ENCODE peak calls at places on chromosomes 3 and 15, in six cellular contexts. P is NCI-H524, U is WERI-Rb-1, S is GM23338, V is AG08396, H is GM20000. A is an unnamed sample.

GRCh38 chr3:50297384-50297775 is 1.8 kb downstream of the HYAL3 start:
- DNase-seq in S (no peak), H (no peak), U (no peak), P (no peak), V (no peak), A (no peak)

GRCh38 chr15:67915374-67916050 is 75.7 kb upstream of the RNU6-1 start:
- DNase-seq in P (no peak), H (no peak), V (no peak), U (no peak), S (peak; percentile 56), A (peak; percentile 31)

GRCh38 chr15:91881551-91882297 is 28.2 kb downstream of the SLCO3A1 start:
- DNase-seq in V (no peak), P (peak; percentile 60), U (no peak), S (peak; percentile 64), H (no peak), A (peak; percentile 23)

GRCh38 chr3:193508108-193508507 is 46.6 kb downstream of the ATP13A4 start:
- DNase-seq in P (no peak), S (no peak), H (no peak), U (no peak), V (no peak), A (no peak)

GRCh38 chr15:29570121-29570930 is 251.9 kb downstream of the TJP1 start:
- DNase-seq in U (peak; percentile 14), V (peak; percentile 29), H (peak; percentile 33), P (peak; percentile 9), S (peak; percentile 60), A (no peak)

GRCh38 chr3:12946661-12947316 is 105.4 kb upstream of the RPL32 start:
- DNase-seq in P (no peak), V (no peak), U (no peak), S (no peak), H (no peak), A (no peak)

GRCh38 chr3:47985376-47985775 is 30.8 kb downstream of the MAP4 start:
- DNase-seq in H (no peak), S (no peak), V (no peak), U (no peak), P (no peak), A (no peak)

GRCh38 chr3:59185586-59186381 is 136.0 kb upstream of the CFAP20DC start:
- DNase-seq in H (no peak), U (no peak), V (peak; percentile 22), P (no peak), S (peak; percentile 51), A (no peak)

GRCh38 chr3:197792019-197792647 is 1.1 kb downstream of the LRCH3 start:
- DNase-seq in S (no peak), U (no peak), V (no peak), P (no peak), H (no peak), A (no peak)

GRCh38 chr3:164897335-164897734 is 181.0 kb downstream of the SI start:
- DNase-seq in P (no peak), H (no peak), S (no peak), V (no peak), U (no peak), A (peak; percentile 25)

GRCh38 chr3:195224156-195224979 is 46.6 kb downstream of the XXYLT1 start:
- DNase-seq in U (no peak), P (no peak), S (peak; percentile 30), H (no peak), V (no peak), A (no peak)

GRCh38 chr15:66815322-66815721 is 113.3 kb downstream of the SMAD6 start:
- DNase-seq in S (no peak), V (peak; percentile 65), U (no peak), H (no peak), P (no peak), A (no peak)

GRCh38 chr15:37078000-37078399 is 22.3 kb downstream of the MEIS2 start:
- DNase-seq in V (no peak), S (no peak), H (no peak), P (no peak), U (no peak), A (peak; percentile 90)

GRCh38 chr3:195849322-195850074 is 37.8 kb upstream of the MUC4 start:
- DNase-seq in H (no peak), U (peak; percentile 44), S (no peak), P (peak; percentile 61), V (peak; percentile 70), A (peak; percentile 78)

GRCh38 chr3:8869613-8870012 is 93.7 kb downstream of the RAD18 start:
- DNase-seq in S (no peak), H (no peak), V (peak; percentile 75), U (no peak), P (no peak), A (no peak)

GRCh38 chr3:40649346-40649745 is 124.6 kb downstream of the ZNF621 start:
- DNase-seq in H (no peak), S (no peak), P (no peak), V (no peak), U (no peak), A (no peak)

GRCh38 chr3:197542741-197543454 is 12.9 kb downstream of the BDH1 start:
- DNase-seq in S (no peak), V (no peak), U (no peak), H (no peak), P (no peak), A (no peak)

GRCh38 chr15:70096215-70096974 is 1.3 kb downstream of the TLE3 start:
- DNase-seq in V (peak; percentile 51), S (no peak), U (no peak), H (peak; percentile 70), P (peak; percentile 69), A (peak; percentile 76)

GRCh38 chr15:57611938-57612337 is 20.2 kb downstream of the MYZAP start:
- DNase-seq in V (no peak), U (no peak), S (peak; percentile 43), H (no peak), P (no peak), A (no peak)

GRCh38 chr3:127478922-127479321 is 111.6 kb downstream of the TPRA1 start:
- DNase-seq in S (no peak), U (no peak), V (no peak), P (no peak), H (no peak), A (no peak)

GRCh38 chr3:194675081-194675640 is 3.2 kb upstream of the LSG1 start:
- DNase-seq in U (no peak), H (no peak), S (no peak), V (no peak), P (no peak), A (no peak)

GRCh38 chr3:187139895-187140253 is 578 bp upstream of the RPL39L start:
- DNase-seq in P (no peak), V (no peak), H (no peak), S (no peak), U (no peak), A (no peak)

GRCh38 chr15:82942691-82943090 is 9.8 kb downstream of the HOMER2 start:
- DNase-seq in P (no peak), U (no peak), S (no peak), H (no peak), V (peak; percentile 27), A (no peak)

GRCh38 chr3:102037209-102037608 is 187.9 kb downstream of the NFKBIZ start:
- DNase-seq in P (no peak), H (no peak), S (peak; percentile 4), V (no peak), U (no peak), A (no peak)

GRCh38 chr15:85318048-85318731 is 62.2 kb upstream of the AKAP13 start:
- DNase-seq in S (no peak), H (peak; percentile 63), P (no peak), V (peak; percentile 56), U (no peak), A (no peak)

GRCh38 chr3:8931342-8931741 is 31.9 kb downstream of the RAD18 start:
- DNase-seq in H (no peak), V (no peak), P (no peak), U (no peak), S (no peak), A (no peak)

GRCh38 chr3:64343692-64344440 is 118.6 kb upstream of the PRICKLE2 start:
- DNase-seq in H (no peak), S (no peak), V (no peak), U (no peak), P (no peak), A (no peak)

GRCh38 chr3:39260957-39261356 is 18.9 kb downstream of the CX3CR1 start:
- DNase-seq in V (peak; percentile 87), U (no peak), H (peak; percentile 41), P (no peak), S (peak; percentile 61), A (peak; percentile 29)

GRCh38 chr3:2847062-2847841 is 262.9 kb downstream of the IL5RA start:
- DNase-seq in P (no peak), V (no peak), H (no peak), U (no peak), S (no peak), A (no peak)

GRCh38 chr15:43483306-43484128 is 9.4 kb downstream of the TP53BP1 start:
- DNase-seq in V (no peak), U (no peak), P (no peak), H (no peak), S (peak; percentile 7), A (no peak)

GRCh38 chr3:157160652-157161480 is 919 bp upstream of the CCNL1 start:
- DNase-seq in U (peak; percentile 66), P (peak; percentile 55), V (peak; percentile 77), S (peak; percentile 64), H (peak; percentile 49), A (peak; percentile 95)

GRCh38 chr3:183472155-183472554 is 43.7 kb upstream of the MCF2L2 start:
- DNase-seq in H (no peak), V (no peak), S (no peak), P (no peak), U (no peak), A (no peak)

GRCh38 chr3:196735751-196736150 is 3.9 kb upstream of the PAK2 start:
- DNase-seq in H (no peak), U (no peak), P (no peak), S (no peak), V (peak; percentile 8), A (no peak)

GRCh38 chr15:90838066-90838465 is 30.3 kb upstream of the FURIN start:
- DNase-seq in S (no peak), P (no peak), H (no peak), U (peak; percentile 58), V (no peak), A (no peak)